ENCODE peak calls at places on chromosomes 6 and 20, in eight cellular contexts. C is upper lobe of left lung, K is lower leg skin, E is A549, J is transverse colon, T is Peyer's patch, Q is stomach, L is ovary. O is an unnamed sample.

GRCh38 chr20:64212750-64213149 is 42.8 kb upstream of the PCMTD2 start:
- DNase-seq in C (peak; percentile 34), K (no peak), E (no peak), J (no peak), T (no peak), Q (peak; percentile 29), L (peak; percentile 83), O (peak; percentile 56)

GRCh38 chr20:48626226-48626937 is 201.4 kb downstream of the PREX1 start:
- DNase-seq in C (no peak), K (no peak), E (no peak), J (no peak), T (no peak), Q (no peak), L (peak; percentile 47), O (no peak)

GRCh38 chr20:50085481-50086365 is 27.2 kb downstream of the UBE2V1 start:
- DNase-seq in C (peak; percentile 61), K (peak; percentile 84), E (peak; percentile 81), J (peak; percentile 30), T (peak; percentile 53), Q (no peak), L (no peak), O (no peak)

GRCh38 chr20:34099675-34100074 is 12.4 kb downstream of the EIF2S2 start:
- DNase-seq in C (no peak), K (no peak), E (no peak), J (no peak), T (no peak), Q (no peak), L (no peak), O (no peak)

GRCh38 chr20:57126481-57127092 is 139.9 kb downstream of the BMP7 start:
- DNase-seq in C (no peak), K (no peak), E (no peak), J (no peak), T (no peak), Q (no peak), L (no peak), O (no peak)

GRCh38 chr20:25299801-25300200 is 51.9 kb downstream of the PYGB start:
- DNase-seq in C (no peak), K (no peak), E (no peak), J (peak; percentile 42), T (no peak), Q (no peak), L (no peak), O (peak; percentile 55)

GRCh38 chr6:3176562-3177355 is 19.4 kb upstream of the TUBB2A start:
- DNase-seq in C (peak; percentile 43), K (peak; percentile 84), E (peak; percentile 57), J (no peak), T (no peak), Q (no peak), L (no peak), O (peak; percentile 91)

GRCh38 chr6:144346719-144347446 is 61.7 kb downstream of the UTRN start:
- DNase-seq in C (peak; percentile 47), K (no peak), E (peak; percentile 49), J (no peak), T (no peak), Q (no peak), L (no peak), O (peak; percentile 49)

GRCh38 chr20:34268851-34269668 is 27.8 kb downstream of the ASIP start:
- DNase-seq in C (peak; percentile 30), K (no peak), E (no peak), J (peak; percentile 37), T (peak; percentile 27), Q (peak; percentile 31), L (peak; percentile 44), O (no peak)

GRCh38 chr6:137541531-137541930 is 47.3 kb upstream of the OLIG3 start:
- DNase-seq in C (no peak), K (no peak), E (no peak), J (no peak), T (no peak), Q (no peak), L (no peak), O (no peak)

GRCh38 chr20:11266571-11266970 is 592.8 kb upstream of the JAG1 start:
- DNase-seq in C (no peak), K (no peak), E (no peak), J (no peak), T (no peak), Q (no peak), L (no peak), O (no peak)

GRCh38 chr6:83257791-83258190 is 64.6 kb downstream of the RWDD2A start:
- DNase-seq in C (no peak), K (no peak), E (no peak), J (no peak), T (no peak), Q (no peak), L (no peak), O (no peak)

GRCh38 chr6:106692823-106693216 is 63.4 kb downstream of the QRSL1 start:
- DNase-seq in C (no peak), K (no peak), E (no peak), J (peak; percentile 22), T (no peak), Q (no peak), L (no peak), O (no peak)

GRCh38 chr20:25992146-25992545 is 295.5 kb upstream of the ZNF337 start:
- DNase-seq in C (no peak), K (peak; percentile 48), E (no peak), J (no peak), T (no peak), Q (no peak), L (no peak), O (no peak)

GRCh38 chr6:56318851-56319250 is 71.5 kb upstream of the COL21A1 start:
- DNase-seq in C (no peak), K (no peak), E (no peak), J (no peak), T (no peak), Q (no peak), L (no peak), O (no peak)

GRCh38 chr20:35284267-35284991 is at the start of gene EIF6:
- DNase-seq in C (peak; percentile 83), K (peak; percentile 96), E (peak; percentile 90), J (peak; percentile 89), T (peak; percentile 76), Q (peak; percentile 82), L (peak; percentile 82), O (peak; percentile 90)

GRCh38 chr6:134007077-134007476 is 45.3 kb downstream of the SLC2A12 start:
- DNase-seq in C (peak; percentile 81), K (no peak), E (no peak), J (peak; percentile 68), T (no peak), Q (peak; percentile 93), L (no peak), O (no peak)

GRCh38 chr20:5557123-5557522 is 193.1 kb upstream of the SHLD1 start:
- DNase-seq in C (peak; percentile 34), K (no peak), E (peak; percentile 67), J (peak; percentile 62), T (peak; percentile 30), Q (peak; percentile 54), L (peak; percentile 34), O (peak; percentile 15)

GRCh38 chr6:168219804-168220203 is 99.8 kb downstream of the DACT2 start:
- DNase-seq in C (peak; percentile 8), K (peak; percentile 64), E (no peak), J (no peak), T (no peak), Q (no peak), L (no peak), O (no peak)

GRCh38 chr20:34082232-34082887 is 29.7 kb downstream of the EIF2S2 start:
- DNase-seq in C (no peak), K (no peak), E (no peak), J (no peak), T (no peak), Q (no peak), L (no peak), O (no peak)

GRCh38 chr6:169974663-169975062 is 223.2 kb downstream of the ERMARD start:
- DNase-seq in C (no peak), K (peak; percentile 63), E (no peak), J (no peak), T (no peak), Q (no peak), L (no peak), O (no peak)

GRCh38 chr6:117456998-117457397 is 25.5 kb upstream of the DCBLD1 start:
- DNase-seq in C (no peak), K (no peak), E (no peak), J (no peak), T (no peak), Q (no peak), L (no peak), O (no peak)

GRCh38 chr6:22447191-22447590 is 122.2 kb upstream of the HDGFL1 start:
- DNase-seq in C (no peak), K (no peak), E (no peak), J (no peak), T (no peak), Q (no peak), L (no peak), O (no peak)

GRCh38 chr6:121539537-121539936 is 104.1 kb downstream of the GJA1 start:
- DNase-seq in C (no peak), K (no peak), E (no peak), J (no peak), T (no peak), Q (no peak), L (no peak), O (no peak)
- TF ChIP-seq POLR2A in C (no peak), K (no peak), E (no peak), J (no peak), T (no peak), Q (no peak), L (no peak), O (no peak)

GRCh38 chr6:159761873-159762680 is at the start of gene ACAT2:
- DNase-seq in C (peak; percentile 98), K (peak; percentile 98), E (peak; percentile 93), J (peak; percentile 96), T (peak; percentile 95), Q (peak; percentile 97), L (peak; percentile 96), O (peak; percentile 81)
- TF ChIP-seq POLR2A in C (peak; percentile 78), K (no peak), E (peak; percentile 70), J (peak; percentile 79), T (peak; percentile 61), Q (no peak), L (peak; percentile 69), O (peak; percentile 74)

DNA sequence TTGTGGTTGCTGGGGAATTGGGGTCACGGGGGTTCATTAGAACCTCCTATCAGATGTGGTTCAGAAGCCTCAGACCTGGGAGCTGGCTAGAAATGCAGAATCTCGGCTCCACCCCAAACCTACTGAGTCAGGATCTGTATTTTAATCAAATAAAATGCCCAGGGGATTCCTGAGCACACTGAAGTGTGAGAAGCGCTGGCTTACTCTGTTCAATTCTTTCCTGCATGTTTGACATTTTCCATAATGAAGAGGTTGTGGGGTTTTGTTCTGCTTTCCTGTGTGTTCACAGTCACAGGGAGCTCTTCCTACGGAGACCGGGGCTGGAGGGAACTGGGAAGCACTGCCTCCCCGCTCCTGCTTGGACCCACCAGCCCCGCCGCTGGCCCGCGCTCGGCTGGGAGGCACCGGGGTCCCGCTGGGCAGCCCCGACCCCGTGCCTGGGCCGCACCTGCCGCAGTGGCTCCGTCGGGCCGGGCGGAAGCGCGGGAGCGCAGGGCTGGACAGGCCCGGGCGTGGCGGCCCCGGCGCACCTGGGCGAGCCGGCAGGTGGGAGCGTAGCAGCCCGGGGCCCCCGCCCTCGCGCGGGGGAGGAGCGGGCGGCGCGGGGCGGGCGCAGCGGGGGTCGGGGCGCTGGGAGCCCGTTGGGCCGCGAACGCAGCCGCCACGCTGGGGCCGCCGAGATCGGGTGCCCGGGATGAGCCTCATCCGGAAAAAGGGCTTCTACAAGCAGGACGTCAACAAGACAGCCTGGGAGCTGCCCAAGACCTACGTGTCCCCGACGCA is at the start of gene MAPK13:
- DNase-seq in C (peak; percentile 54), K (peak; percentile 87), E (no peak), J (peak; percentile 74), T (no peak), Q (peak; percentile 66), L (no peak), O (no peak)
- TF ChIP-seq POLR2A in C (peak; percentile 67), K (no peak), E (no peak), J (no peak), T (peak; percentile 68), Q (no peak), L (no peak), O (no peak)

GRCh38 chr6:77133031-77133430 is 330.3 kb downstream of the HTR1B start:
- DNase-seq in C (no peak), K (no peak), E (no peak), J (no peak), T (no peak), Q (no peak), L (no peak), O (no peak)
- TF ChIP-seq POLR2A in C (no peak), K (no peak), E (no peak), J (no peak), T (no peak), Q (no peak), L (no peak), O (no peak)

O was measured in H54.